ENCODE peak calls at places on chromosomes 11 and 22, in five cellular contexts. F, N, E, W and J are unnamed samples.

GRCh38 chr22:26438006-26438405 is 8.9 kb downstream of the ASPHD2 start:
- DNase-seq in E (no peak), F (no peak), W (no peak), N (no peak), J (peak)

GRCh38 chr22:36332623-36333331 is 55.0 kb downstream of the MYH9 start:
- DNase-seq in E (peak), W (peak), N (no peak), F (peak), J (peak)

GRCh38 chr11:58330861-58331260 is 28.0 kb downstream of the OR5B17 start:
- DNase-seq in E (no peak), N (no peak), W (peak), F (no peak), J (no peak)

GRCh38 chr11:13030857-13031256 is 21.7 kb downstream of the RASSF10 start:
- DNase-seq in N (peak), W (no peak), F (no peak), E (no peak), J (peak)

GRCh38 chr22:29840498-29840897 is 2.4 kb upstream of the ASCC2 start:
- DNase-seq in N (no peak), F (peak), E (no peak), W (no peak), J (no peak)

GRCh38 chr11:113994077-113994954 is 19.4 kb downstream of the HTR3A start:
- DNase-seq in E (no peak), F (peak), N (no peak), W (no peak), J (peak)

GRCh38 chr22:27090595-27090994 is 433.2 kb downstream of the MIAT start:
- DNase-seq in N (no peak), E (no peak), W (no peak), F (no peak), J (peak)

GRCh38 chr22:39938509-39938908 is 21.7 kb upstream of the TMA7B start:
- DNase-seq in F (no peak), W (no peak), E (no peak), N (no peak), J (no peak)

GRCh38 chr11:43576834-43577521 is 103.6 kb upstream of the HSD17B12 start:
- DNase-seq in E (no peak), F (peak), W (peak), N (no peak), J (peak)

GRCh38 chr11:6623391-6624363 is 4.5 kb upstream of the TPP1 start:
- DNase-seq in N (no peak), F (no peak), E (no peak), W (no peak), J (no peak)

GRCh38 chr22:46539169-46539568 is 1.7 kb upstream of the CELSR1 start:
- DNase-seq in F (no peak), N (no peak), W (no peak), E (no peak), J (no peak)

GRCh38 chr11:112637046-112637445 is 324.2 kb upstream of the NCAM1 start:
- DNase-seq in E (no peak), F (no peak), W (no peak), N (no peak), J (no peak)

GRCh38 chr11:69516526-69516925 is 35.1 kb downstream of the LINC01488 start:
- DNase-seq in F (no peak), N (no peak), E (no peak), W (peak), J (no peak)

GRCh38 chr11:102256251-102256650 is 61.0 kb upstream of the BIRC3 start:
- DNase-seq in F (no peak), W (peak), N (no peak), E (no peak), J (no peak)

GRCh38 chr11:58394195-58394594 is 12.5 kb downstream of the OR5B3 start:
- DNase-seq in N (no peak), W (peak), E (no peak), F (peak), J (no peak)

GRCh38 chr11:8709002-8709672 is 26.5 kb downstream of the RPL27A start:
- DNase-seq in N (peak), W (peak), F (no peak), E (no peak), J (peak)

GRCh38 chr11:60995798-60996197 is 24.3 kb downstream of the CD6 start:
- DNase-seq in F (no peak), N (no peak), E (no peak), W (no peak), J (no peak)

GRCh38 chr11:122979103-122979814 is 2.4 kb downstream of the BSX start:
- DNase-seq in W (no peak), F (peak), E (no peak), N (no peak), J (peak)

GRCh38 chr11:36033082-36033751 is 89.4 kb downstream of the LDLRAD3 start:
- DNase-seq in E (no peak), F (peak), W (no peak), N (no peak), J (no peak)

GRCh38 chr22:49992921-49993648 is 19.5 kb downstream of the IL17REL start:
- DNase-seq in W (peak), E (no peak), F (peak), N (peak), J (peak)

GRCh38 chr11:15843309-15843857 is 513.0 kb downstream of the SOX6 start:
- DNase-seq in F (no peak), W (peak), E (no peak), N (no peak), J (peak)

GRCh38 chr22:19559956-19560355 is 35.7 kb upstream of the CLDN5 start:
- DNase-seq in F (no peak), W (no peak), N (no peak), E (no peak), J (no peak)